ENCODE peak calls at places on chromosomes 11 and 22, in six cellular contexts. B is A673; I is AG04450; Q is HFFc6; X is iris pigment epithelial cell; L is activated naive CD4-positive, alpha-beta T cell treated with anti-CD3 and anti-CD28 coated beads for 36 hours. S is an unnamed sample.

GRCh38 chr11:75982309-75982708 is 167.3 kb downstream of the UVRAG start:
- DNase-seq in B (no peak), I (no peak), Q (no peak), X (no peak), L (no peak), S (no peak)

GRCh38 chr11:106468091-106468490 is 390.6 kb downstream of the AASDHPPT start:
- DNase-seq in B (no peak), I (no peak), Q (peak), X (peak), L (no peak), S (no peak)

GRCh38 chr11:65116370-65117205 is 913 bp downstream of the ZNHIT2 start:
- DNase-seq in B (peak), I (peak), Q (peak), X (peak), L (peak), S (peak)

GRCh38 chr11:45169310-45170072 is 23.1 kb downstream of the PRDM11 start:
- DNase-seq in B (no peak), I (no peak), Q (no peak), X (peak), L (no peak), S (no peak)

GRCh38 chr11:119720311-119720710 is 8.7 kb downstream of the NECTIN1 start:
- DNase-seq in B (no peak), I (no peak), Q (no peak), X (no peak), L (no peak), S (no peak)

GRCh38 chr11:63761870-63762661 is 6.5 kb downstream of the ZFTA start:
- DNase-seq in B (peak), I (no peak), Q (no peak), X (no peak), L (no peak), S (no peak)

GRCh38 chr22:24554316-24555159 is at the start of gene GUCD1:
- DNase-seq in B (peak), I (no peak), Q (peak), X (peak), L (peak), S (peak)

GRCh38 chr11:71120346-71120963 is 131.9 kb downstream of the SHANK2 start:
- DNase-seq in B (peak), I (no peak), Q (peak), X (no peak), L (no peak), S (peak)

GRCh38 chr11:23540101-23540561 is 679.9 kb upstream of the CCDC179 start:
- DNase-seq in B (peak), I (peak), Q (peak), X (peak), L (peak), S (no peak)

GRCh38 chr11:113698515-113698914 is 7.6 kb downstream of the TMPRSS5 start:
- DNase-seq in B (no peak), I (no peak), Q (no peak), X (no peak), L (no peak), S (no peak)

GRCh38 chr11:132942611-132943324 is 589.5 kb downstream of the OPCML start:
- DNase-seq in B (no peak), I (no peak), Q (no peak), X (no peak), L (no peak), S (no peak)

GRCh38 chr11:68525930-68526329 is 65.4 kb downstream of the PPP6R3 start:
- DNase-seq in B (no peak), I (no peak), Q (peak), X (peak), L (no peak), S (peak)

GRCh38 chr11:14454861-14455632 is 44.6 kb downstream of the COPB1 start:
- DNase-seq in B (peak), I (no peak), Q (no peak), X (peak), L (no peak), S (peak)

GRCh38 chr22:50342651-50343540 is at the start of gene PPP6R2:
- DNase-seq in B (peak), I (no peak), Q (peak), X (peak), L (peak), S (peak)

GRCh38 chr22:45629469-45630089 is 42.1 kb upstream of the ATXN10 start:
- DNase-seq in B (no peak), I (no peak), Q (no peak), X (no peak), L (no peak), S (no peak)

GRCh38 chr11:60786811-60787567 is 1.9 kb downstream of the MS4A10 start:
- DNase-seq in B (no peak), I (peak), Q (peak), X (peak), L (no peak), S (no peak)